ENCODE peak calls at places on chromosome 11, in five cellular contexts. P, H, I, B and J are unnamed samples.
A peak's percentile ranks its signal among the peaks of the same experiment; 100 is the strongest.

GRCh38 chr11:111765320-111765983 is 737 bp downstream of the PPP2R1B start:
- DNase-seq in P (no peak), H (no peak), I (no peak), B (no peak), J (peak; percentile 37)

GRCh38 chr11:73234403-73235181 is 16.5 kb downstream of the P2RY2 start:
- DNase-seq in P (no peak), H (no peak), I (no peak), B (no peak), J (no peak)

GRCh38 chr11:2737876-2738275 is 38.1 kb upstream of the KCNQ1OT1 start:
- DNase-seq in P (no peak), H (peak; percentile 42), I (peak; percentile 39), B (no peak), J (no peak)

GRCh38 chr11:46294365-46295309 is 17.2 kb downstream of the CREB3L1 start:
- DNase-seq in P (peak; percentile 48), H (no peak), I (no peak), B (no peak), J (peak; percentile 97)

GRCh38 chr11:117722074-117722473 is 74.9 kb downstream of the DSCAML1 start:
- DNase-seq in P (no peak), H (no peak), I (no peak), B (no peak), J (no peak)

GRCh38 chr11:73392108-73393010 is 16.2 kb downstream of the RELT start:
- DNase-seq in P (no peak), H (no peak), I (no peak), B (no peak), J (no peak)

GRCh38 chr11:131656839-131657211 is 286.4 kb downstream of the NTM start:
- DNase-seq in P (no peak), H (no peak), I (no peak), B (no peak), J (no peak)

GRCh38 chr11:64762916-64763803 is 3.4 kb upstream of the PYGM start:
- DNase-seq in P (peak; percentile 23), H (no peak), I (peak; percentile 24), B (no peak), J (peak; percentile 98)

GRCh38 chr11:113690619-113691569 is 15.2 kb downstream of the TMPRSS5 start:
- DNase-seq in P (peak; percentile 75), H (no peak), I (peak; percentile 57), B (no peak), J (peak; percentile 76)

GRCh38 chr11:114738954-114739353 is 60.6 kb downstream of the NXPE2 start:
- DNase-seq in P (peak; percentile 51), H (no peak), I (no peak), B (no peak), J (no peak)

GRCh38 chr11:94876645-94877445 is 96.5 kb downstream of the CWC15 start:
- DNase-seq in P (no peak), H (peak; percentile 62), I (no peak), B (peak; percentile 93), J (peak; percentile 75)

GRCh38 chr11:60918941-60919275 is 5.0 kb downstream of the TMEM109 start:
- DNase-seq in P (no peak), H (no peak), I (no peak), B (no peak), J (peak; percentile 43)

GRCh38 chr11:102347526-102348331 is 715 bp downstream of the BIRC2 start:
- DNase-seq in P (no peak), H (no peak), I (no peak), B (no peak), J (peak; percentile 32)

GRCh38 chr11:75350743-75351540 is 519 bp downstream of the ARRB1 start:
- DNase-seq in P (peak; percentile 65), H (peak; percentile 57), I (peak; percentile 89), B (no peak), J (no peak)

GRCh38 chr11:75349540-75350116 is 1.8 kb downstream of the ARRB1 start:
- DNase-seq in P (no peak), H (peak; percentile 37), I (peak; percentile 56), B (no peak), J (no peak)

GRCh38 chr11:75347781-75348613 is 3.5 kb downstream of the ARRB1 start:
- DNase-seq in P (no peak), H (no peak), I (peak; percentile 26), B (no peak), J (no peak)

GRCh38 chr11:75351541-75352416 is at the start of gene ARRB1:
- DNase-seq in P (peak; percentile 82), H (peak; percentile 83), I (peak; percentile 86), B (no peak), J (no peak)

GRCh38 chr11:75350122-75350742 is 1.2 kb downstream of the ARRB1 start:
- DNase-seq in P (no peak), H (no peak), I (peak; percentile 20), B (no peak), J (no peak)
- H3K4me1 ChIP-seq in P (peaks cover 65% of the 10 kb centered on the region), H (peaks cover 47% of the 10 kb centered on the region), I (peaks cover 15% of the 10 kb centered on the region), B (peaks cover 74% of the 10 kb centered on the region), J (peaks cover 7% of the 10 kb centered on the region)

GRCh38 chr11:71251761-71252433 is 480 bp downstream of the SHANK2 start:
- DNase-seq in P (peak; percentile 57), H (peak; percentile 19), I (peak; percentile 85), B (no peak), J (no peak)
- H3K27me3 ChIP-seq in P (peaks cover 87% of the 10 kb centered on the region), H (peaks cover 94% of the 10 kb centered on the region), I (no peaks in the 10 kb centered on the region), B (peaks cover 18% of the 10 kb centered on the region), J (no peaks in the 10 kb centered on the region)

GRCh38 chr11:26950260-26950719 is 43.6 kb upstream of the FIBIN start:
- DNase-seq in P (peak; percentile 26), H (no peak), I (peak; percentile 33), B (no peak), J (no peak)
- H3K4me1 ChIP-seq in P (peaks cover 4% of the 10 kb centered on the region), H (no peaks in the 10 kb centered on the region), I (no peaks in the 10 kb centered on the region), B (peaks cover 7% of the 10 kb centered on the region), J (peaks cover 31% of the 10 kb centered on the region)

DNA sequence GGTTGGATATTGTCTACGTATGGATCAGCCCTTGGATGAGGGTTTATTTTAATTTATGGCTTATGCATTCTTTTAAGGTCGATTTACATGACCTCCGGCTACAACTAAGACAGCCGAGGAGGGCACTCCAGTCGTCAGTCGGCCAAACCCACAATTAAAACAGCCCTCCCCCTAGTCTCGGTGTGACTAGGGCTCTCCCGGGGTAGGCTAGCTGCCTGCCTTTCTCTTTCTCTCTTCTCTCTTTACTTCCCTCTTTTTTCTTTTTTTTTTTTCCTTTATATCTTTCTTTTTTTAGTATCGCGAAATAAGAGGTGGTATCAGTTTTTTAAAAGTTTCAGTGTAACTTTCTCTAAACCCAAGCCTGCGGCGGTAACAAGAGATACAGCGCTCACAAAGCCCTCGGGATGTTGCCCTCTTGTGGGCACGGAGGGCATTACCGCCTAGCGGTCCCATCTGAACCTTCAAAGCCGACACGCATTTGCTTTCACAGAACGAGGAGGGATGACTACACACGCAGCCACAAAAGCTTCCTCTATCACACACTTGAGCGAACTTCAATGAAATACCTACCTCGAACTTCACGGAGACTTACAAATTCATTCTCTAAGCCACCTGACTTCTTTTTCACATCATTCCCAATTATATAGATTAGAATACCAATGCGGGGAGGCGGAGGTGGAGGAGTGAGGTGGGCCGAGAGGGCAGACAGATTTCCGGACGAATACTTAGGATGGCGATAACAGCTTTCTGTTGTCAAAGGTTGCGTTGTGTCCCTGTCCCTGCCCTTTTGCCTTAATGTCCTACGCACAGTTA is 132.3 kb upstream of the C11orf58 start:
- DNase-seq in P (peak; percentile 91), H (peak; percentile 90), I (peak; percentile 91), B (peak; percentile 98), J (peak; percentile 99)
- H3K27me3 ChIP-seq in P (peaks cover 84% of the 10 kb centered on the region), H (peaks cover 100% of the 10 kb centered on the region), I (no peaks in the 10 kb centered on the region), B (no peaks in the 10 kb centered on the region), J (no peaks in the 10 kb centered on the region)